ENCODE peak calls at places on chromosomes 16 and 17, in five cellular contexts. V is prostate gland, N is dorsolateral prefrontal cortex, K is Peyer's patch, P is astrocyte. D is an unnamed sample.
A peak's percentile ranks its signal among the peaks of the same experiment; 100 is the strongest.

GRCh38 chr17:15287533-15288267 is 22.6 kb upstream of the PMP22 start:
- DNase-seq in V (no peak), N (no peak), K (no peak), P (peak; percentile 26), D (no peak)

GRCh38 chr16:80720759-80721470 is 83.5 kb downstream of the CDYL2 start:
- DNase-seq in V (no peak), N (no peak), K (no peak), P (peak; percentile 40), D (no peak)

GRCh38 chr17:72008236-72008874 is 112.5 kb upstream of the SOX9 start:
- DNase-seq in V (no peak), N (no peak), K (no peak), P (peak; percentile 36), D (no peak)

GRCh38 chr16:86448306-86448705 is 62.0 kb upstream of the FOXF1 start:
- DNase-seq in V (no peak), N (no peak), K (no peak), P (no peak), D (no peak)

GRCh38 chr17:59466943-59467801 is 98.2 kb upstream of the DHX40 start:
- DNase-seq in V (no peak), N (no peak), K (no peak), P (no peak), D (no peak)

GRCh38 chr16:5509794-5510193 is 412.2 kb upstream of the EEF2KMT start:
- DNase-seq in V (no peak), N (no peak), K (peak; percentile 57), P (no peak), D (no peak)

GRCh38 chr16:31141489-31142108 is 6.1 kb upstream of the PRSS8 start:
- DNase-seq in V (no peak), N (no peak), K (peak; percentile 65), P (peak; percentile 68), D (no peak)

GRCh38 chr16:76577003-76577402 is 299.8 kb downstream of the CNTNAP4 start:
- DNase-seq in V (no peak), N (no peak), K (no peak), P (no peak), D (no peak)

GRCh38 chr17:48596000-48596734 is 2.6 kb upstream of the HOXB5 start:
- DNase-seq in V (no peak), N (no peak), K (peak; percentile 52), P (no peak), D (no peak)

GRCh38 chr17:44444735-44445105 is 55.3 kb upstream of the ITGA2B start:
- DNase-seq in V (no peak), N (no peak), K (no peak), P (peak; percentile 89), D (peak; percentile 46)

GRCh38 chr16:86722970-86723369 is 144.6 kb downstream of the FOXL1 start:
- DNase-seq in V (no peak), N (no peak), K (no peak), P (no peak), D (no peak)

GRCh38 chr17:59631221-59631720 is 11.6 kb downstream of the CLTC start:
- DNase-seq in V (no peak), N (no peak), K (no peak), P (no peak), D (no peak)

GRCh38 chr17:36972186-36972686 is 23.5 kb downstream of the AATF start:
- DNase-seq in V (no peak), N (no peak), K (no peak), P (peak; percentile 35), D (no peak)

GRCh38 chr16:48499822-48500440 is 110.0 kb downstream of the N4BP1 start:
- DNase-seq in V (peak; percentile 66), N (no peak), K (no peak), P (peak; percentile 92), D (peak; percentile 75)

GRCh38 chr16:23838485-23839142 is 2.8 kb downstream of the PRKCB start:
- DNase-seq in V (no peak), N (no peak), K (no peak), P (no peak), D (no peak)

GRCh38 chr16:25783226-25783625 is 91.5 kb downstream of the HS3ST4 start:
- DNase-seq in V (no peak), N (no peak), K (no peak), P (no peak), D (no peak)

GRCh38 chr17:32927201-32927723 is 691 bp upstream of the TMEM98 start:
- DNase-seq in V (no peak), N (no peak), K (no peak), P (no peak), D (no peak)
- H3K4me3 ChIP-seq in V (peak overlapping the region; percentile 77), N (peak overlapping the region; percentile 70), K (peak overlapping the region; percentile 94), P (peak overlapping the region; percentile 69), D (peak overlapping the region; percentile 68)

GRCh38 chr16:88713054-88713453 is 6.8 kb downstream of the CTU2 start:
- DNase-seq in V (no peak), N (no peak), K (no peak), P (no peak), D (no peak)

GRCh38 chr16:88711750-88712340 is 5.5 kb downstream of the CTU2 start:
- DNase-seq in V (no peak), N (no peak), K (no peak), P (no peak), D (no peak)

GRCh38 chr16:88712362-88712979 is 6.2 kb downstream of the CTU2 start:
- DNase-seq in V (no peak), N (no peak), K (no peak), P (no peak), D (no peak)

GRCh38 chr16:88713568-88714419 is 7.5 kb downstream of the CTU2 start:
- DNase-seq in V (no peak), N (no peak), K (no peak), P (no peak), D (no peak)

GRCh38 chr16:88710556-88710955 is 4.3 kb downstream of the CTU2 start:
- DNase-seq in V (no peak), N (no peak), K (no peak), P (no peak), D (no peak)
- H3K27ac ChIP-seq in V (no peak overlapping the region), N (no peak overlapping the region), K (no peak overlapping the region), P (no peak overlapping the region), D (no peak overlapping the region)

GRCh38 chr17:81034168-81034777 is 678 bp upstream of the BAIAP2 start:
- DNase-seq in V (no peak), N (no peak), K (no peak), P (no peak), D (no peak)

GRCh38 chr17:81036128-81036891 is 1.4 kb downstream of the BAIAP2 start:
- DNase-seq in V (no peak), N (no peak), K (no peak), P (no peak), D (no peak)

GRCh38 chr17:81033535-81034167 is 1.3 kb upstream of the BAIAP2 start:
- DNase-seq in V (no peak), N (no peak), K (no peak), P (no peak), D (no peak)

GRCh38 chr17:81035389-81036127 is 607 bp downstream of the BAIAP2 start:
- DNase-seq in V (no peak), N (no peak), K (no peak), P (no peak), D (no peak)

GRCh38 chr17:81034779-81035388 is at the start of gene BAIAP2:
- DNase-seq in V (peak; percentile 96), N (peak; percentile 96), K (peak; percentile 98), P (peak; percentile 76), D (peak; percentile 83)
- TF ChIP-seq CTCF in V (no peak), N (no peak), K (no peak), P (no peak), D (no peak)

DNA sequence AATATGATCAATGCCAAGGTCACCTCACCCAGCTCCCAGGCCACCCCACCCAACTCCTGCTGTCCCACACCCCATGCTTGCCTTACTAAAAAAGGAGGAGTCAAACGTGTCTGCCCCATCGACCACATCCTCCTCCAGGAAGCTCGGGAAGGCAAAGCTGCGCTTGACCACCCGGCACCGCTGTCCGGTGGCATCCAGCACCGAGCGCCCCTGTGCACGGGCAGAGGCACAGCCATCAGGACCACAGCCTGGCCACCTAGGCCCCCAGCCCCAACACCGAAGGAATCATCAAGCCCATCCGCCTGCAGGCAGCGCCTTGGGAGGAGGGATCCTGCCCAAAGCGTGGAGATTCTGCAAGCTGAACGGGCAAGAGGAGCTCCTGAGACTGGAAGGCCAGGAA is 10.2 kb downstream of the AANAT start:
- DNase-seq in V (no peak), N (no peak), K (no peak), P (no peak), D (no peak)
- H3K4me3 ChIP-seq in V (no peak overlapping the region), N (no peak overlapping the region), K (no peak overlapping the region), P (no peak overlapping the region), D (no peak overlapping the region)

DNA sequence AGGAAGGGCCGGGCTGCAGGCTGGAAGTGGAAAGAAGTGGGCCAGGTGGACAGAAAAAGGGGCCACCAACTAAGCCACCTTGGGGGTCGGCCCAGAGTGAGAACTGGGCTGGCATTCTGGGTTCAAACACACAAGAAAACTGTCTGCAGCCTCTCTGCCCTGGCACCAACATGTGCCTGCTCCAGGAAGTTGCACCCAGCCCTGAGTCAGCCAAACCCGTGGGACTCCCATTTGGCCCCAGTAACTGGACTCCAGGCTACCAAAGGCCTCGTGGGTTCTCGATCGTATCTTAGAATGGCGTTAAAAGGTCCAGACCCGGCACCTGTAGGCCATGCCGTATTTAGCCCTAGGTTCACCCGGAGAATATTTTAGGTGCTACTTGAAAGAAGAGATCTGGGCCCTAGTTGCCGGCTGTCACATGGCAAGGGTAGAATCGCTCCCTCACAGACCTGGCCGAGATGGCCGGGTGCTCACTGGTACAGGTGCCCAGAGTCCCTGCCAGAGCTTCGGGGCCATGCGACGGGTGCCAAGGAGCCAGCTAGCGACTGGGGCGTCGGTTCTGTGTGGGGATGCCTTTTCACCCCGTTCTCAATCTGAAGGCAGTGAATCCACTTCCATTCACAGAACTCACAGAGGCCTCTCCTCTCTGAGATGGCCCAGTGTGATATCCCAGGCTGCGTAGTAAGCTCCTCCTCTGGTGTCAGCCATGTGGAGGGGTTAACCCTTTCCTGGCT is 236.7 kb downstream of the MRTFB start:
- DNase-seq in V (no peak), N (no peak), K (no peak), P (no peak), D (no peak)
- H3K27ac ChIP-seq in V (peak overlapping the region; percentile 59), N (peak overlapping the region; percentile 65), K (no peak overlapping the region), P (no peak overlapping the region), D (no peak overlapping the region)

DNA sequence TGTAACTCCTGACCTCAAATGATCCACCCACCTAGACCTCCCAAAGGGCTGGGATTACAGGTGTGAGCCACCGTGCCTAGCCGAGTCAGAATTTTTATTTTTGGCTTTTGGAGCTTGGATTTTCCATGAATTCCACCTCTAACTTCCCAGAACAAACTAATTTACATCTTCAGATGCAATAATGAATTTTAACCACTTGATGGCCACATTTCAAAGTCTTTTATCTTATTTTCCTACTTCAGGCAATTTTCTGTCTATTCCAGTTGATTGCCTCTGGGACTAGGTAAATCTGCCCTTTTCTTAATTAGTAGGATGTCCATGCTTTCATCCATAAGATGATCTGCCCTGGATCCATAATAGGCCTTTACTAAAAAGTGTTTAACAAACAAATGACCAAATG is 156.4 kb upstream of the ANKFN1 start:
- DNase-seq in V (no peak), N (no peak), K (no peak), P (no peak), D (no peak)
- TF ChIP-seq CTCF in V (no peak), N (no peak), K (no peak), P (peak; percentile 4), D (no peak)

D was measured in AG04450.